ENCODE peak calls at places on chromosomes 2 and 18, in eight cellular contexts. E, Z, X, N, F, U, T and K are unnamed samples.
A peak's percentile ranks its signal among the peaks of the same experiment; 100 is the strongest.

GRCh38 chr2:241798631-241799521 is 10.1 kb upstream of the NEU4 start:
- DNase-seq in E (peak; percentile 44), Z (no peak), X (peak; percentile 52), N (no peak), F (no peak), U (peak; percentile 9), T (no peak), K (no peak)

GRCh38 chr2:233926806-233927205 is 9.6 kb downstream of the TRPM8 start:
- DNase-seq in E (no peak), Z (no peak), X (no peak), N (peak; percentile 20), F (no peak), U (no peak), T (no peak), K (peak; percentile 44)

GRCh38 chr2:25411753-25412152 is 70.0 kb upstream of the DNMT3A start:
- DNase-seq in E (no peak), Z (no peak), X (no peak), N (no peak), F (no peak), U (no peak), T (no peak), K (no peak)

GRCh38 chr18:65439184-65439583 is 311.6 kb upstream of the CDH7 start:
- DNase-seq in E (no peak), Z (no peak), X (no peak), N (no peak), F (no peak), U (no peak), T (no peak), K (no peak)

GRCh38 chr2:190679813-190680591 is 31.1 kb downstream of the NAB1 start:
- DNase-seq in E (peak; percentile 28), Z (peak; percentile 42), X (peak; percentile 73), N (no peak), F (peak; percentile 22), U (peak; percentile 73), T (no peak), K (no peak)

GRCh38 chr2:1541812-1542211 is 128.5 kb downstream of the TPO start:
- DNase-seq in E (no peak), Z (no peak), X (no peak), N (no peak), F (no peak), U (no peak), T (no peak), K (no peak)

GRCh38 chr2:164896226-164896625 is 54.6 kb upstream of the COBLL1 start:
- DNase-seq in E (no peak), Z (no peak), X (no peak), N (no peak), F (no peak), U (no peak), T (no peak), K (no peak)

GRCh38 chr2:195304310-195304709 is 352.7 kb upstream of the SLC39A10 start:
- DNase-seq in E (peak; percentile 35), Z (no peak), X (no peak), N (no peak), F (no peak), U (no peak), T (no peak), K (no peak)

GRCh38 chr2:20667151-20667530 is 197 bp downstream of the GDF7 start:
- DNase-seq in E (no peak), Z (no peak), X (no peak), N (no peak), F (no peak), U (no peak), T (no peak), K (no peak)

GRCh38 chr18:46426311-46427047 is 230.5 kb downstream of the LOXHD1 start:
- DNase-seq in E (no peak), Z (no peak), X (no peak), N (no peak), F (no peak), U (no peak), T (peak; percentile 8), K (no peak)

GRCh38 chr2:207847807-207848544 is 78.3 kb upstream of the FZD5 start:
- DNase-seq in E (peak; percentile 99), Z (no peak), X (no peak), N (peak; percentile 96), F (no peak), U (peak; percentile 75), T (peak; percentile 43), K (peak; percentile 63)

GRCh38 chr2:118059919-118060478 is 28.3 kb upstream of the INSIG2 start:
- DNase-seq in E (no peak), Z (no peak), X (no peak), N (peak; percentile 100), F (no peak), U (no peak), T (no peak), K (no peak)

GRCh38 chr2:212387146-212387545 is 151.5 kb downstream of the ERBB4 start:
- DNase-seq in E (no peak), Z (no peak), X (no peak), N (peak; percentile 72), F (no peak), U (no peak), T (no peak), K (no peak)

GRCh38 chr18:62781262-62781661 is 65.9 kb downstream of the PHLPP1 start:
- DNase-seq in E (no peak), Z (no peak), X (no peak), N (no peak), F (no peak), U (no peak), T (no peak), K (no peak)

GRCh38 chr2:226508005-226508404 is 291.6 kb downstream of the IRS1 start:
- DNase-seq in E (no peak), Z (no peak), X (no peak), N (no peak), F (no peak), U (no peak), T (no peak), K (no peak)

GRCh38 chr2:164974221-164974620 is 18.9 kb upstream of the SLC38A11 start:
- DNase-seq in E (no peak), Z (no peak), X (no peak), N (no peak), F (no peak), U (no peak), T (no peak), K (no peak)

GRCh38 chr18:60232541-60232940 is 140.0 kb downstream of the MC4R start:
- DNase-seq in E (no peak), Z (no peak), X (no peak), N (peak; percentile 82), F (no peak), U (no peak), T (no peak), K (no peak)

GRCh38 chr18:79872423-79872822 is 74.7 kb downstream of the KCNG2 start:
- DNase-seq in E (no peak), Z (no peak), X (no peak), N (no peak), F (no peak), U (no peak), T (no peak), K (no peak)

GRCh38 chr2:53486185-53486584 is 281.4 kb upstream of the CHAC2 start:
- DNase-seq in E (no peak), Z (no peak), X (no peak), N (no peak), F (no peak), U (no peak), T (no peak), K (no peak)

GRCh38 chr2:191020221-191020741 is 6.3 kb upstream of the STAT1 start:
- DNase-seq in E (peak; percentile 96), Z (peak; percentile 89), X (peak; percentile 97), N (peak; percentile 89), F (peak; percentile 97), U (peak; percentile 96), T (peak; percentile 94), K (peak; percentile 95)

GRCh38 chr18:54607213-54607934 is 16.3 kb downstream of the DYNAP start:
- DNase-seq in E (peak; percentile 58), Z (no peak), X (no peak), N (peak; percentile 46), F (no peak), U (peak; percentile 38), T (no peak), K (no peak)

GRCh38 chr2:26172866-26173595 is at the start of gene GAREM2:
- DNase-seq in E (no peak), Z (no peak), X (no peak), N (no peak), F (no peak), U (no peak), T (no peak), K (no peak)

GRCh38 chr2:216430811-216431210 is 18.5 kb downstream of the SMARCAL1 start:
- DNase-seq in E (no peak), Z (no peak), X (no peak), N (no peak), F (no peak), U (no peak), T (no peak), K (no peak)

GRCh38 chr2:105797298-105797819 is 52.6 kb downstream of the NCK2 start:
- DNase-seq in E (peak; percentile 35), Z (peak; percentile 45), X (no peak), N (no peak), F (peak; percentile 52), U (no peak), T (no peak), K (peak; percentile 17)

GRCh38 chr2:171630812-171631626 is 56.2 kb upstream of the DYNC1I2 start:
- DNase-seq in E (no peak), Z (no peak), X (no peak), N (peak; percentile 16), F (no peak), U (no peak), T (no peak), K (no peak)
- H3K9me3 ChIP-seq in E (peaks cover 31% of the 10 kb centered on the region), Z (peaks cover 38% of the 10 kb centered on the region), X (peaks cover 20% of the 10 kb centered on the region), N (peaks cover 15% of the 10 kb centered on the region), F (no peaks in the 10 kb centered on the region), U (peaks cover 11% of the 10 kb centered on the region), T (no peaks in the 10 kb centered on the region), K (peaks cover 15% of the 10 kb centered on the region)

GRCh38 chr18:59208602-59209001 is 11.4 kb upstream of the GRP start:
- DNase-seq in E (no peak), Z (no peak), X (no peak), N (no peak), F (no peak), U (no peak), T (no peak), K (no peak)
- H3K36me3 ChIP-seq in E (no peaks in the 10 kb centered on the region), Z (no peaks in the 10 kb centered on the region), X (no peaks in the 10 kb centered on the region), N (no peaks in the 10 kb centered on the region), F (no peaks in the 10 kb centered on the region), U (no peaks in the 10 kb centered on the region), T (no peaks in the 10 kb centered on the region), K (no peaks in the 10 kb centered on the region)

GRCh38 chr2:109066917-109067828 is 61.8 kb upstream of the SH3RF3 start:
- DNase-seq in E (no peak), Z (no peak), X (no peak), N (no peak), F (no peak), U (no peak), T (no peak), K (no peak)
- H3K27me3 ChIP-seq in E (no peaks in the 10 kb centered on the region), Z (no peaks in the 10 kb centered on the region), X (peaks cover 28% of the 10 kb centered on the region), N (peaks cover 35% of the 10 kb centered on the region), F (no peaks in the 10 kb centered on the region), U (no peaks in the 10 kb centered on the region), T (no peaks in the 10 kb centered on the region), K (peaks cover 6% of the 10 kb centered on the region)

DNA sequence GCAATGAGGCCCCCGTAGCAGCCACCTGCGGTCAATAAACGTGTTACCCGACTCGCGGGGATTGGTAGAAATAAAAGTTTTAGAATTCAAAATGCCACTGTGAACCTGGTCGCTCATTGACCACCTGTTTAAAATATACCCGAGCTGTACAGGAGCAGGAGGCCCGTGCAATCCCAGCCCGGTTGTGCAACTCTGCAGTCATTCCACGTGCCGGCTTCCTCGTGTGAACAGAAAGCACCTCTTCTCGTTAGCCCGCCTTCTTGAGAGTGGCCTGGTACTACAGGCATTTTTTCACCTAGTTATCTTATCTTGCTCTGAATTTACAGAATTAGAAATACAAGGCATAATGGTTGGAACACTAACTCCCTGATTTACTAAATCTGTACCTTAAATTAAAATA is 660.7 kb downstream of the GALR1 start:
- DNase-seq in E (no peak), Z (no peak), X (no peak), N (no peak), F (no peak), U (no peak), T (no peak), K (no peak)
- H3K9me3 ChIP-seq in E (no peaks in the 10 kb centered on the region), Z (no peaks in the 10 kb centered on the region), X (no peaks in the 10 kb centered on the region), N (peaks cover 5% of the 10 kb centered on the region), F (no peaks in the 10 kb centered on the region), U (no peaks in the 10 kb centered on the region), T (no peaks in the 10 kb centered on the region), K (no peaks in the 10 kb centered on the region)